ENCODE peak calls at places on chromosomes 2 and 18, in four cellular contexts. G is foreskin fibroblast, B is Calu3, R is HepG2. F is an unnamed sample.

GRCh38 chr2:121147766-121148165 is 137.2 kb downstream of the TFCP2L1 start:
- DNase-seq in G (no peak), B (no peak), R (no peak), F (no peak)

GRCh38 chr2:109638807-109639206 is 24.6 kb downstream of the SOWAHC start:
- DNase-seq in G (no peak), B (no peak), R (no peak), F (no peak)

GRCh38 chr2:10721344-10722251 is at the start of gene ATP6V1C2:
- DNase-seq in G (no peak), B (peak), R (no peak), F (peak)

GRCh38 chr18:24790347-24790746 is 329.9 kb downstream of the HRH4 start:
- DNase-seq in G (no peak), B (no peak), R (no peak), F (no peak)

GRCh38 chr18:702957-703659 is 9.3 kb downstream of the ENOSF1 start:
- DNase-seq in G (peak), B (no peak), R (peak), F (no peak)

GRCh38 chr18:59509477-59510173 is 150.6 kb upstream of the LMAN1 start:
- DNase-seq in G (no peak), B (no peak), R (no peak), F (no peak)

GRCh38 chr2:176479961-176480360 is 210.7 kb downstream of the MTX2 start:
- DNase-seq in G (no peak), B (no peak), R (no peak), F (no peak)

GRCh38 chr2:121489284-121489683 is 41.4 kb upstream of the RNU4ATAC start:
- DNase-seq in G (no peak), B (peak), R (peak), F (no peak)

GRCh38 chr2:1727101-1727771 is 17.1 kb downstream of the PXDN start:
- DNase-seq in G (no peak), B (no peak), R (no peak), F (no peak)

GRCh38 chr18:75267643-75268184 is 57.1 kb downstream of the TSHZ1 start:
- DNase-seq in G (no peak), B (no peak), R (no peak), F (peak)

GRCh38 chr2:8380026-8380425 is 301.8 kb upstream of the ID2 start:
- DNase-seq in G (no peak), B (no peak), R (no peak), F (peak)

GRCh38 chr2:53970095-53970897 is 497 bp downstream of the PSME4 start:
- DNase-seq in G (peak), B (peak), R (peak), F (peak)

GRCh38 chr2:221501210-221501882 is 70.8 kb downstream of the EPHA4 start:
- DNase-seq in G (peak), B (no peak), R (no peak), F (no peak)

GRCh38 chr2:196440413-196440812 is 199.1 kb upstream of the CCDC150 start:
- DNase-seq in G (no peak), B (no peak), R (no peak), F (no peak)

GRCh38 chr2:204069804-204070203 is 133.2 kb downstream of the ICOS start:
- DNase-seq in G (no peak), B (no peak), R (no peak), F (no peak)

GRCh38 chr2:42800461-42800962 is 8.1 kb upstream of the HAAO start:
- DNase-seq in G (no peak), B (no peak), R (no peak), F (no peak)

GRCh38 chr18:26386002-26386401 is 159.8 kb downstream of the TAF4B start:
- DNase-seq in G (peak), B (peak), R (peak), F (no peak)

GRCh38 chr2:42048318-42049251 is 764 bp downstream of the PKDCC start:
- DNase-seq in G (peak), B (peak), R (no peak), F (no peak)

GRCh38 chr2:157587576-157587975 is 41.1 kb downstream of the ACVR1C start:
- DNase-seq in G (no peak), B (no peak), R (no peak), F (no peak)

GRCh38 chr18:13439475-13439874 is 220.9 kb downstream of the LDLRAD4 start:
- DNase-seq in G (no peak), B (no peak), R (no peak), F (no peak)

GRCh38 chr2:219169950-219170654 is at the start of gene SLC23A3:
- DNase-seq in G (no peak), B (no peak), R (no peak), F (no peak)

GRCh38 chr2:219165058-219165930 is 4.5 kb downstream of the SLC23A3 start:
- DNase-seq in G (no peak), B (no peak), R (no peak), F (no peak)

GRCh38 chr2:219168526-219168925 is 1.3 kb downstream of the SLC23A3 start:
- DNase-seq in G (no peak), B (no peak), R (no peak), F (no peak)

GRCh38 chr2:219168932-219169331 is 897 bp downstream of the SLC23A3 start:
- DNase-seq in G (no peak), B (no peak), R (no peak), F (no peak)

DNA sequence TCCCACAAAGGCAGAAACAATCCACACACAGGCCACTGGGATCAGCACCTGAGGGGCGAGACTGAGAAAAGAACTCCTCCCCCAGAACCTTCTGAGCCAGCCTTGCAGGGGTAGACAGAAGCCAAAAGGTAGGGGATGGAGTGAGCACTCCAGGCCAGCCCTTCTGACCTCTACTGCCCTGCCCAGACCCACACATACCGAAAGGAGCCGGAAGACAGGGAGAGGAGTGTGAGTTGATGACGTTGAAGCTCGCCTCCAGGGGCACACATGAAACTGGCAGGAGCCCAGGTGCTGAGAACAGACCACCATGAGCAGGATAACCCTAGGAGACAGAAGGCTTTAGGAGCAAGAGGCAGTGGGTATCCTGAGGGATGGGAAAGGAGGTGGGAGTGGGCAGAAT is 1.8 kb downstream of the SLC23A3 start:
- DNase-seq in G (no peak), B (no peak), R (no peak), F (no peak)
- TF ChIP-seq CTCF in G (no peak), B (no peak), R (no peak), F (no peak)

GRCh38 chr18:34352385-34353163 is 127.9 kb upstream of the NOL4 start:
- DNase-seq in G (no peak), B (no peak), R (peak), F (no peak)
- TF ChIP-seq CTCF in G (no peak), B (peak), R (peak), F (no peak)

DNA sequence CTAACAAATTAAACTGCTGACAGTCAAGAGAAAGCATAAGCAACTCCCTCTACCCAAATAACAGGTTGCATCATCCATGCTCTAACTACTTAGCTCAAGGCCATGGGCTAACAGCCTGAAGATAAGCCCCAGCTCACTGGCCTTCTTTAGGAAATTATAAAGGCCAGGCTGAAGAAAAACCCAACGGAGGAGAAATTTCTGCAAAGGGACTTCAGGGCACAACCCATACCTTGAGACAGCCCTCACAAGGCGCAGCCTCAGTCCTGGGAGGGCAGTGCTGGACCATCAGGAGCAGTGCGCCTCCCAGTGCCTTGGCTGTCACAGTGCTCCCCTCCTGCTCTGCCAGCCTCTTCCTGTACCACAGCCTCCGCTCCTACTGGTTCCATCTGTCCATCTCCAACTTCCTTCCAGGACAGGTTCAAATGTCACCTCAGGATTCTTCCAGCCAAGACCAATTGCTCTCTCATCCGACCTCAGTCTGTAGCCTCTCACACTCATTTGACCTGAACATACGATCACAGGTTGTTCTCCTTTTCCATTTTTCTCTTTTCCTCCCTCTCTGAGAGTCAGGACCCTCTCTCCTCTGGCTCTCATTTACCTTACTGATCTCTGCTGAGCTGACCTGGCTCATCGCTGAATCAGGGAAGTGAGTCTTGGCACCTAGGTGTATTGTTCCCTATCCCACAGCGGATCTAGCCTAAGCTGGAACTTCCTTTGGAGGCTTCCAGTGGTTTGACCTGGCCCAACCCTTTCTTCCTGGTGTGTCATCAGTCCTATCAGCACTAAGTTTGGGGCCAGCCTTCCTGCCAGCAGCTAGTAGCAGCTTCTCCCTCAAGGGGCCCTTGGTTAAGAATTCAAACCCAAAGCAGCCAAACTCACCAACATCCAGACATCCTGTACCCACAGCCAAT is 1.9 kb downstream of the MCFD2 start:
- DNase-seq in G (peak), B (peak), R (peak), F (no peak)
- TF ChIP-seq CTCF in G (no peak), B (no peak), R (peak), F (no peak)

DNA sequence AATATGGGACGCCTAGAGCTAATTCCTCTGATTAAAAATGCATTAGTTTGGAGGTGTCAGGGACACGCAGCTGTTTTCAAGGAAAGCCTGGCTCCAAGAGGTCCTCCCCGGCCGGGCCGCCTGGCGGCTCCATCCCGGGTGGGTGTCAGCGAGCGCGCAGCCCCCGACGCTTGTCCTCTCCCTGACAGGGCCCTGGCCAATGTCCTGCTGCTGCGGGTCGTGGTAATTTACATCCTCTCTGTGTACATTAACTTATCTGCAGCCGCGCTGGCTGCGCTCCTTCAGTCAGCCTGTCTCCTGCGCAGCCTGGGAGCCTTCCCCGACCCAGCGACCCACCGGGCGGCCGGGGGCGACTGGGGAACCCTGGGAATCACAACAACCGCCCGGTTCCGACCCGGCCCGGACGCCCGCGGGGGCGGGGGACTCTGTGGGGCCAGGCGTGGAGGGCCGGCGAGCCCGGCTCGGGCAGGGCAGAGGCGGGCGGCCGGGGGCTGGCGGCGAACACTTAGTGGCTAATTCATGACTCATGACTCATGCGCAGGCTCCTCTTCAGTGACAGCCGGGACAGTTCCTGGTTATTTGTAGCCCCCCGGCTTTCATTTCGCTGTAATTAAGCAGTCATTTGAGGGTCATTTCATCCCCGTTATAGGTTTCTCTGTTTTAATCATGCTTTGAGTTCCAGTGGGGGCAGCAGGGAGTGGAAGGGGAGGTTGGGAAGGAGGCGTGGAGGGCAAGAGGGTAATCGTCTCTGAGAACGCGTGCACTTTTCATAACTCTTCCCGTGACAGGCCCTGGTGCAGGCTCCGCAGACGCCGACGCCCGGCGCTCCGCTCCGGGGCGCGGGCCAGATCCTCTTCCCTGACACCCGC is 141.9 kb upstream of the CTAGE1 start:
- DNase-seq in G (peak), B (peak), R (peak), F (peak)
- TF ChIP-seq CTCF in G (peak), B (no peak), R (no peak), F (no peak)